ENCODE peak calls at places on chromosomes 16 and 17, in nine cellular contexts. U, A, W, H, S, P, B, Q and V are unnamed samples.

GRCh38 chr16:66569827-66570405 is 3.7 kb downstream of the CMTM1 start:
- DNase-seq in S (no peak), B (no peak), W (peak; percentile 39), P (no peak), A (no peak), H (peak; percentile 81), Q (no peak), U (peak; percentile 72), V (no peak)

GRCh38 chr17:79515110-79515509 is 95.7 kb downstream of the RBFOX3 start:
- DNase-seq in W (no peak), Q (no peak), B (no peak), U (no peak), A (no peak), H (no peak), P (no peak), S (no peak), V (no peak)

GRCh38 chr16:15517743-15518142 is 83.4 kb downstream of the BMERB1 start:
- DNase-seq in P (no peak), H (no peak), S (no peak), Q (no peak), U (no peak), A (no peak), W (no peak), B (no peak), V (no peak)

GRCh38 chr16:19240494-19240893 is 45.0 kb upstream of the CLEC19A start:
- DNase-seq in P (no peak), A (no peak), W (no peak), B (no peak), S (no peak), H (no peak), U (no peak), Q (no peak), V (no peak)

GRCh38 chr17:81366648-81367047 is 28.6 kb upstream of the BAHCC1 start:
- DNase-seq in B (no peak), U (no peak), H (no peak), P (no peak), A (no peak), W (no peak), Q (no peak), S (no peak), V (no peak)

GRCh38 chr17:82003411-82004381 is 19.0 kb downstream of the CENPX start:
- DNase-seq in Q (no peak), B (peak; percentile 76), P (no peak), U (peak; percentile 96), H (peak; percentile 95), A (no peak), S (peak; percentile 80), W (peak; percentile 96), V (peak; percentile 52)

GRCh38 chr16:3470723-3471122 is 24.6 kb downstream of the C16orf90 start:
- DNase-seq in W (no peak), H (no peak), A (no peak), U (no peak), P (no peak), S (no peak), Q (no peak), B (no peak), V (no peak)

GRCh38 chr17:82863941-82864720 is 24.3 kb upstream of the ZNF750 start:
- DNase-seq in H (peak; percentile 91), W (peak; percentile 16), S (no peak), Q (no peak), B (no peak), A (no peak), U (peak; percentile 91), P (no peak), V (no peak)

GRCh38 chr17:70022175-70022574 is 52.9 kb upstream of the KCNJ16 start:
- DNase-seq in U (no peak), S (no peak), Q (no peak), H (peak; percentile 11), P (no peak), A (no peak), W (no peak), B (no peak), V (no peak)

GRCh38 chr17:65797809-65798208 is 236.4 kb upstream of the AXIN2 start:
- DNase-seq in S (no peak), P (peak; percentile 67), B (no peak), Q (peak; percentile 30), A (no peak), H (no peak), W (peak; percentile 12), U (peak; percentile 20), V (no peak)

GRCh38 chr17:48626470-48627241 is 498 bp upstream of the HOXB9 start:
- DNase-seq in P (peak; percentile 71), W (peak; percentile 65), A (no peak), Q (no peak), B (peak; percentile 87), H (peak; percentile 47), S (no peak), U (peak; percentile 54), V (no peak)

GRCh38 chr16:4525634-4526277 is 12.8 kb downstream of the CDIP1 start:
- DNase-seq in P (no peak), A (no peak), U (no peak), S (no peak), H (no peak), W (no peak), Q (no peak), B (no peak), V (no peak)

GRCh38 chr16:86405319-86405718 is 105.0 kb upstream of the FOXF1 start:
- DNase-seq in B (no peak), U (no peak), S (no peak), P (no peak), W (no peak), A (no peak), H (peak; percentile 87), Q (no peak), V (no peak)

GRCh38 chr16:47732806-47733150 is 271.6 kb downstream of the PHKB start:
- DNase-seq in U (peak; percentile 95), P (no peak), B (no peak), A (no peak), W (peak; percentile 71), H (peak; percentile 99), S (no peak), Q (no peak), V (no peak)

GRCh38 chr17:30433514-30433913 is 43.7 kb upstream of the GOSR1 start:
- DNase-seq in H (peak; percentile 96), P (no peak), U (peak; percentile 94), Q (no peak), B (peak; percentile 68), A (no peak), S (no peak), W (peak; percentile 78), V (peak; percentile 51)

GRCh38 chr17:47719411-47720152 is 13.5 kb upstream of the TBX21 start:
- DNase-seq in W (peak; percentile 92), P (no peak), A (no peak), Q (no peak), S (no peak), U (peak; percentile 80), H (peak; percentile 72), B (peak; percentile 52), V (no peak)

GRCh38 chr17:65023791-65024190 is 32.7 kb downstream of the GNA13 start:
- DNase-seq in A (no peak), W (peak; percentile 53), P (no peak), Q (no peak), H (no peak), S (no peak), B (no peak), U (no peak), V (no peak)

GRCh38 chr17:55264273-55264639 is 504 bp upstream of the HLF start:
- DNase-seq in U (no peak), P (no peak), W (no peak), S (peak; percentile 43), A (no peak), H (no peak), Q (no peak), B (no peak), V (no peak)

GRCh38 chr17:62824290-62825135 is 16.4 kb upstream of the MARCHF10 start:
- DNase-seq in U (peak; percentile 97), P (no peak), B (peak; percentile 32), W (peak; percentile 92), Q (no peak), A (no peak), S (no peak), H (peak; percentile 95), V (peak; percentile 97)

DNA sequence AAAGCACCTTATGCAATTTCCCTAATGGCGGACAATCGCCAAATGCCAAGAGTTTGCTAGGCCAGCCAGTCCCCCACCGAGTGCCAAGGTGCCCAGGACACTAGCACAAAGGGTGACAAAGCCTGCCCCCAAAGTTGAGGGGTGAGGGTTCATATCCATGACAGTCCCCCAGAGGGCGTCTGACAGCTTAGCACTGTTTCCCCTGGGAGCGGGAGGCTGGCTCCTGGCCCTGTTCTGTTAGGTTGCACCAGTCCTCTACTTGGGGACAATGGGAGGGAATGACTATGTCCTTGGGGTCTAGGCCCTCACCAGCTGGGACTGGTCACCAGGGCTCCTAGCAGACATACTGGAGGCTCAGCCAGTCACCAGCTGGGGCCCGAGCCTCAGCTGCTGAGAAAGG is 66.9 kb downstream of the MYO18A start:
- DNase-seq in P (peak; percentile 44), B (no peak), S (no peak), H (no peak), A (no peak), Q (no peak), W (no peak), U (no peak), V (no peak)
- TF ChIP-seq CTCF in P (peak; percentile 22), B (no peak), S (no peak), H (no peak), A (no peak), Q (no peak), W (no peak), U (no peak), V (no peak)

GRCh38 chr17:28425206-28425605 is 19.2 kb upstream of the SLC46A1 start:
- DNase-seq in P (no peak), S (no peak), B (no peak), Q (no peak), W (no peak), H (no peak), U (no peak), A (no peak), V (no peak)

GRCh38 chr17:28421775-28422305 is 15.8 kb upstream of the SLC46A1 start:
- DNase-seq in Q (no peak), U (no peak), P (no peak), H (no peak), W (no peak), A (no peak), S (no peak), B (no peak), V (no peak)

GRCh38 chr17:28427372-28427771 is 21.4 kb upstream of the SLC46A1 start:
- DNase-seq in Q (no peak), A (no peak), S (no peak), U (no peak), H (peak; percentile 33), P (no peak), W (no peak), B (no peak), V (no peak)

GRCh38 chr17:28426081-28426519 is 20.1 kb upstream of the SLC46A1 start:
- DNase-seq in W (peak; percentile 20), A (no peak), Q (peak; percentile 65), B (peak; percentile 56), S (no peak), P (peak; percentile 74), H (no peak), U (peak; percentile 2), V (no peak)
- TF ChIP-seq CTCF in W (peak; percentile 38), A (no peak), Q (peak; percentile 66), B (no peak), S (no peak), P (peak; percentile 55), H (peak; percentile 28), U (peak; percentile 38), V (peak; percentile 42)

GRCh38 chr16:67613808-67614207 is 31.1 kb upstream of the CARMIL2 start:
- DNase-seq in P (peak; percentile 73), A (no peak), W (peak; percentile 11), B (peak; percentile 7), Q (peak; percentile 26), H (no peak), U (peak; percentile 16), S (no peak), V (no peak)
- TF ChIP-seq CTCF in P (peak; percentile 40), A (no peak), W (peak; percentile 44), B (no peak), Q (no peak), H (peak; percentile 6), U (no peak), S (no peak), V (peak; percentile 32)

GRCh38 chr16:82580293-82580900 is 46.4 kb upstream of the CDH13 start:
- DNase-seq in P (peak; percentile 25), B (peak; percentile 16), U (peak; percentile 18), A (no peak), S (no peak), Q (peak; percentile 21), H (no peak), W (peak; percentile 10), V (no peak)
- TF ChIP-seq CTCF in P (no peak), B (no peak), U (peak; percentile 15), A (peak; percentile 17), S (no peak), Q (no peak), H (peak; percentile 20), W (peak; percentile 50), V (peak; percentile 60)